ENCODE peak calls at places on chromosomes 13 and 19, in ten cellular contexts. G is iris pigment epithelial cell; Q is activated CD4-positive, CD25-positive, alpha-beta regulatory T cell treated with anti-CD3 and anti-CD28 coated beads, Interleukin-2, amount 50 U/mL, for 16 hours; D is NCI-H1105; P is GM18507; T is NB4; W is fibroblast of gingiva; R is breast epithelium; A is activated gamma-delta T cell; N is activated CD4-positive, alpha-beta T cell treated with anti-CD3 and anti-CD28 coated beads, Interleukin-2, amount 50 U/mL, for 48 hours. X is an unnamed sample.

GRCh38 chr13:113203507-113204377 is 4.7 kb downstream of the PCID2 start:
- DNase-seq in W (no peak), Q (no peak), A (no peak), N (no peak), R (no peak), T (peak; percentile 85), G (no peak), P (no peak), D (no peak), X (no peak)

GRCh38 chr19:30320466-30320865 is 51.7 kb upstream of the ZNF536 start:
- DNase-seq in G (no peak), D (no peak), W (no peak), P (no peak), R (no peak), Q (no peak), T (no peak), N (no peak), A (no peak), X (no peak)

GRCh38 chr19:57280913-57281425 is 684 bp downstream of the ZNF460 start:
- DNase-seq in P (no peak), G (no peak), T (peak; percentile 34), N (peak; percentile 29), Q (peak; percentile 5), D (peak; percentile 48), A (no peak), R (no peak), W (no peak), X (no peak)

GRCh38 chr19:28444371-28444770 is 768.6 kb downstream of the UQCRFS1 start:
- DNase-seq in D (no peak), A (no peak), N (no peak), Q (no peak), R (no peak), G (no peak), T (no peak), P (no peak), W (no peak), X (no peak)

GRCh38 chr19:9037415-9038062 is 27.3 kb upstream of the MUC16 start:
- DNase-seq in W (no peak), G (no peak), D (no peak), T (no peak), A (no peak), Q (no peak), P (no peak), R (no peak), N (no peak), X (no peak)

GRCh38 chr13:97974773-97975172 is 21.3 kb downstream of the IPO5 start:
- DNase-seq in T (no peak), R (no peak), G (peak; percentile 34), N (no peak), P (no peak), Q (no peak), A (no peak), W (no peak), D (no peak), X (no peak)

GRCh38 chr19:799076-799881 is 2.0 kb downstream of the PTBP1 start:
- DNase-seq in G (peak; percentile 53), A (no peak), P (no peak), Q (no peak), N (peak; percentile 34), W (no peak), D (no peak), R (no peak), T (peak; percentile 50), X (no peak)

GRCh38 chr19:38457202-38457601 is 23.7 kb downstream of the RYR1 start:
- DNase-seq in N (no peak), P (no peak), Q (no peak), A (no peak), D (no peak), G (no peak), T (no peak), R (no peak), W (no peak), X (no peak)

GRCh38 chr19:40774916-40775631 is at the start of gene MIA:
- DNase-seq in A (no peak), N (no peak), R (peak; percentile 58), Q (no peak), W (no peak), P (no peak), T (no peak), D (no peak), G (no peak), X (no peak)

GRCh38 chr13:112444001-112444311 is 67.8 kb downstream of the SPACA7 start:
- DNase-seq in W (peak; percentile 26), P (peak; percentile 53), D (peak; percentile 77), N (peak; percentile 76), T (peak; percentile 68), R (peak; percentile 17), A (no peak), G (peak; percentile 52), Q (no peak), X (no peak)

GRCh38 chr13:42720116-42720857 is 61.1 kb upstream of the FAM216B start:
- DNase-seq in G (peak; percentile 99), W (peak; percentile 99), Q (no peak), N (peak; percentile 8), R (no peak), D (no peak), T (peak; percentile 94), A (no peak), P (no peak), X (no peak)

GRCh38 chr19:7366701-7367420 is 18.1 kb downstream of the ARHGEF18 start:
- DNase-seq in N (peak; percentile 35), P (no peak), R (no peak), T (peak; percentile 71), W (no peak), A (no peak), D (no peak), G (peak; percentile 46), Q (no peak), X (no peak)

GRCh38 chr19:42286349-42287016 is 15.4 kb upstream of the PRR19 start:
- DNase-seq in T (no peak), N (no peak), G (peak; percentile 49), R (no peak), A (no peak), D (no peak), P (no peak), W (no peak), Q (no peak), X (no peak)

GRCh38 chr13:67224148-67224846 is 5.8 kb downstream of the PCDH9 start:
- DNase-seq in T (peak; percentile 72), A (no peak), R (peak; percentile 54), N (peak; percentile 48), W (peak; percentile 79), D (peak; percentile 63), G (peak; percentile 87), Q (no peak), P (no peak), X (no peak)

GRCh38 chr13:97076898-97077297 is 82.6 kb upstream of the OXGR1 start:
- DNase-seq in G (peak; percentile 95), R (no peak), A (no peak), Q (no peak), W (peak; percentile 36), T (peak; percentile 85), N (no peak), D (no peak), P (no peak), X (no peak)

GRCh38 chr19:8392017-8392591 is 1.9 kb downstream of the RAB11B start:
- DNase-seq in N (no peak), T (no peak), W (peak; percentile 68), Q (no peak), G (no peak), P (no peak), A (no peak), D (no peak), R (no peak), X (no peak)

X was measured in T-helper 22 cell.